ENCODE peak calls at places on chromosome 7, in six cellular contexts. E is brain microvascular endothelial cell, R is osteocyte, B is endodermal cell, Z is cardiac fibroblast, F is AG10803. J is an unnamed sample.

GRCh38 chr7:147570390-147570789 is 1020.2 kb upstream of the C7orf33 start:
- DNase-seq in E (no peak), R (no peak), B (no peak), Z (no peak), F (no peak), J (no peak)

GRCh38 chr7:105689093-105689819 is 108.0 kb upstream of the EFCAB10 start:
- DNase-seq in E (no peak), R (no peak), B (peak), Z (no peak), F (no peak), J (no peak)

GRCh38 chr7:45451636-45452035 is 122.5 kb upstream of the ADCY1 start:
- DNase-seq in E (no peak), R (no peak), B (no peak), Z (no peak), F (no peak), J (no peak)

GRCh38 chr7:154841731-154842331 is 161.1 kb downstream of the PAXIP1 start:
- DNase-seq in E (no peak), R (no peak), B (peak), Z (no peak), F (no peak), J (no peak)

GRCh38 chr7:71308105-71308504 is 176.2 kb downstream of the GALNT17 start:
- DNase-seq in E (no peak), R (no peak), B (peak), Z (no peak), F (peak), J (no peak)

GRCh38 chr7:958221-959200 is 4.0 kb upstream of the ADAP1 start:
- DNase-seq in E (no peak), R (no peak), B (no peak), Z (no peak), F (no peak), J (no peak)

GRCh38 chr7:26549281-26549943 is 257.8 kb downstream of the SNX10 start:
- DNase-seq in E (no peak), R (no peak), B (no peak), Z (no peak), F (no peak), J (no peak)

GRCh38 chr7:40490603-40490924 is 355.8 kb downstream of the SUGCT start:
- DNase-seq in E (no peak), R (no peak), B (no peak), Z (no peak), F (peak), J (no peak)

GRCh38 chr7:100972002-100972347 is 2.6 kb downstream of the MUC12 start:
- DNase-seq in E (no peak), R (no peak), B (no peak), Z (no peak), F (no peak), J (no peak)

GRCh38 chr7:31134246-31135188 is 82.4 kb downstream of the ADCYAP1R1 start:
- DNase-seq in E (peak), R (peak), B (peak), Z (peak), F (peak), J (no peak)

GRCh38 chr7:81990395-81990794 is 220.5 kb upstream of the HGF start:
- DNase-seq in E (peak), R (no peak), B (no peak), Z (peak), F (peak), J (no peak)

GRCh38 chr7:20539201-20539600 is 76.3 kb upstream of the ABCB5 start:
- DNase-seq in E (no peak), R (no peak), B (no peak), Z (no peak), F (peak), J (no peak)

GRCh38 chr7:18872344-18872743 is 245.1 kb downstream of the TWIST1 start:
- DNase-seq in E (no peak), R (no peak), B (no peak), Z (no peak), F (no peak), J (no peak)

GRCh38 chr7:95915731-95916130 is 143.4 kb downstream of the DYNC1I1 start:
- DNase-seq in E (no peak), R (no peak), B (no peak), Z (no peak), F (no peak), J (no peak)

GRCh38 chr7:114151777-114152176 is 233.0 kb upstream of the PPP1R3A start:
- DNase-seq in E (no peak), R (no peak), B (no peak), Z (no peak), F (no peak), J (no peak)

GRCh38 chr7:117045927-117046710 is 92.8 kb downstream of the ST7 start:
- DNase-seq in E (no peak), R (no peak), B (no peak), Z (no peak), F (no peak), J (no peak)

GRCh38 chr7:79923953-79924352 is 210.7 kb upstream of the GNAI1 start:
- DNase-seq in E (no peak), R (no peak), B (no peak), Z (no peak), F (no peak), J (no peak)

GRCh38 chr7:30893357-30893756 is 18.3 kb upstream of the AQP1 start:
- DNase-seq in E (peak), R (peak), B (no peak), Z (peak), F (no peak), J (no peak)

GRCh38 chr7:36109013-36109627 is 43.9 kb upstream of the EEPD1 start:
- DNase-seq in E (no peak), R (peak), B (no peak), Z (no peak), F (no peak), J (no peak)

GRCh38 chr7:151349507-151349853 is 7.9 kb downstream of the NUB1 start:
- DNase-seq in E (no peak), R (no peak), B (no peak), Z (no peak), F (no peak), J (no peak)

GRCh38 chr7:15648461-15648961 is 38.0 kb downstream of the MEOX2 start:
- DNase-seq in E (no peak), R (no peak), B (no peak), Z (no peak), F (no peak), J (no peak)

GRCh38 chr7:88092676-88092999 is 127.2 kb downstream of the SRI start:
- DNase-seq in E (no peak), R (no peak), B (no peak), Z (no peak), F (no peak), J (no peak)

GRCh38 chr7:55180821-55181542 is 162.2 kb downstream of the EGFR start:
- DNase-seq in E (no peak), R (no peak), B (no peak), Z (no peak), F (no peak), J (no peak)

GRCh38 chr7:133550145-133550544 is 297.3 kb downstream of the EXOC4 start:
- DNase-seq in E (no peak), R (no peak), B (no peak), Z (no peak), F (no peak), J (no peak)

GRCh38 chr7:150468241-150468640 is 17.8 kb downstream of the GIMAP8 start:
- DNase-seq in E (no peak), R (no peak), B (no peak), Z (no peak), F (no peak), J (no peak)

GRCh38 chr7:4549681-4550080 is 132.4 kb upstream of the FOXK1 start:
- DNase-seq in E (no peak), R (no peak), B (peak), Z (no peak), F (no peak), J (no peak)

GRCh38 chr7:144817001-144817400 is 18.9 kb downstream of the TPK1 start:
- DNase-seq in E (no peak), R (no peak), B (no peak), Z (no peak), F (no peak), J (no peak)

GRCh38 chr7:131108212-131108980 is 219.3 kb upstream of the MKLN1 start:
- DNase-seq in E (peak), R (no peak), B (no peak), Z (peak), F (peak), J (no peak)

GRCh38 chr7:155979566-155979965 is 167.3 kb upstream of the SHH start:
- DNase-seq in E (no peak), R (peak), B (peak), Z (no peak), F (no peak), J (peak)

GRCh38 chr7:118080947-118081346 is 103.0 kb upstream of the LSM8 start:
- DNase-seq in E (peak), R (no peak), B (peak), Z (peak), F (peak), J (no peak)

GRCh38 chr7:33905389-33906032 is at the start of gene BMPER:
- DNase-seq in E (no peak), R (no peak), B (peak), Z (no peak), F (peak), J (peak)

GRCh38 chr7:102264367-102264891 is 22.2 kb upstream of the SH2B2 start:
- DNase-seq in E (no peak), R (no peak), B (peak), Z (no peak), F (no peak), J (no peak)

GRCh38 chr7:111363099-111363498 is 199.2 kb downstream of the IMMP2L start:
- DNase-seq in E (peak), R (no peak), B (no peak), Z (peak), F (peak), J (no peak)

GRCh38 chr7:80884511-80885195 is 34.2 kb downstream of the SEMA3C start:
- DNase-seq in E (no peak), R (no peak), B (no peak), Z (no peak), F (peak), J (no peak)

GRCh38 chr7:154946166-154946565 is 56.8 kb downstream of the PAXIP1 start:
- DNase-seq in E (no peak), R (no peak), B (no peak), Z (no peak), F (no peak), J (no peak)

GRCh38 chr7:124188576-124188975 is 155.7 kb upstream of the TMEM229A start:
- DNase-seq in E (no peak), R (no peak), B (no peak), Z (no peak), F (no peak), J (no peak)

GRCh38 chr7:115086146-115086841 is 164.4 kb downstream of the MDFIC start:
- DNase-seq in E (no peak), R (no peak), B (no peak), Z (no peak), F (no peak), J (no peak)

GRCh38 chr7:100826546-100827329 is 585 bp downstream of the EPHB4 start:
- DNase-seq in E (peak), R (no peak), B (peak), Z (no peak), F (no peak), J (no peak)

GRCh38 chr7:265192-265997 is 24.6 kb upstream of the FOXL3 start:
- DNase-seq in E (no peak), R (no peak), B (no peak), Z (no peak), F (peak), J (no peak)

DNA sequence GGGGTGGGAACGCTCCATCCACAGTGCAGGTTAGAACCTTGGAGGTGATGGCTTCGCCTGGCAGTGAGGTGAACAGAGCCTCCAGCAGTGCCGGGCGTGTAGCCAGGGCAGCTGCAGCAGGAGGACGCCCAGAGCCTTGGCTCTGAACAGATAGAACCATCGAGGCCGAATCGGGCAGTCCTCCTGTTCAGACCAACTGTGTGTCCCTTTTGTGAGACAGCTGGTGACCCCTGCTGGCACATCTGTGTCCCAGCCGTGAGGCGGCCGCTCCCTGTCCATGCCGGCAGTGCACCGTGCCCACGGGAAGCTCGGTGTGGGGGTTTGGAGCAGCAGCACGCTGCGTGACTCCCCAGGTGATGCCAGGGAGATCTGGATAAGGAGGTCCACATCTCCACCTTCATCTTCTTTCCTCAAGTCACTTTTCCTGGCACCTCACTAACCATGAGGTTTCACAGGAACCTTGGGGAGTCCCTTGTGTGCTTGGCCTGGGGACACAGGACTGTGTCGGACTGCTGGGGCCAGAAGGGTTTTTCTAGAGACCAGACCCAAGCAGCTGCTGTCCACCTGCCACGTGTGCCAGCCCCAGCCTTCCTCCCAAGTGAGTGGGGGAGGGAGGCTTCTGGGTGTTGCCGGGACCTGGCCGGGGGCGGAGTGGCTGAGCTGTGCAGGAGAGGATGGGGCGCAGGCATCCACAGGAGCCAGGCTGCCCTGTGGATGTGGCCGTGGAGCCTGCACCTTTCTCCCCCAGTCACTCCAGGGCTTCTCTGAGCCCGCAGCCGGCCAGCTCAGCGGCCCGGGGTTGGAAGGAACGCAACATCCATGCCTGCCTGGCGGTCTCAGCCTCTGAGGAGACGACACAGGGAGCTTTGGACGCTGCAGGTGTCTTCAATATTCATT is 69.4 kb downstream of the DNAJB6 start:
- DNase-seq in E (no peak), R (no peak), B (peak), Z (peak), F (peak), J (no peak)
- TF ChIP-seq CTCF in E (peak), R (peak), B (peak), Z (peak), F (peak), J (no peak)

GRCh38 chr7:98618786-98619185 is 1.7 kb downstream of the NPTX2 start:
- DNase-seq in E (no peak), R (no peak), B (no peak), Z (peak), F (peak), J (no peak)

GRCh38 chr7:98616381-98617050 is 569 bp upstream of the NPTX2 start:
- DNase-seq in E (no peak), R (no peak), B (peak), Z (no peak), F (no peak), J (no peak)

GRCh38 chr7:98619450-98620321 is 2.6 kb downstream of the NPTX2 start:
- DNase-seq in E (no peak), R (no peak), B (peak), Z (peak), F (peak), J (no peak)

GRCh38 chr7:98617051-98617959 is at the start of gene NPTX2:
- DNase-seq in E (no peak), R (no peak), B (peak), Z (peak), F (peak), J (no peak)

GRCh38 chr7:98617960-98618418 is 904 bp downstream of the NPTX2 start:
- DNase-seq in E (no peak), R (no peak), B (peak), Z (no peak), F (no peak), J (no peak)
- TF ChIP-seq CTCF in E (no peak), R (no peak), B (no peak), Z (no peak), F (no peak), J (no peak)

GRCh38 chr7:128392446-128393327 is 17.1 kb downstream of the IMPDH1 start:
- DNase-seq in E (no peak), R (no peak), B (no peak), Z (no peak), F (no peak), J (no peak)
- TF ChIP-seq CTCF in E (no peak), R (no peak), B (no peak), Z (no peak), F (no peak), J (no peak)

DNA sequence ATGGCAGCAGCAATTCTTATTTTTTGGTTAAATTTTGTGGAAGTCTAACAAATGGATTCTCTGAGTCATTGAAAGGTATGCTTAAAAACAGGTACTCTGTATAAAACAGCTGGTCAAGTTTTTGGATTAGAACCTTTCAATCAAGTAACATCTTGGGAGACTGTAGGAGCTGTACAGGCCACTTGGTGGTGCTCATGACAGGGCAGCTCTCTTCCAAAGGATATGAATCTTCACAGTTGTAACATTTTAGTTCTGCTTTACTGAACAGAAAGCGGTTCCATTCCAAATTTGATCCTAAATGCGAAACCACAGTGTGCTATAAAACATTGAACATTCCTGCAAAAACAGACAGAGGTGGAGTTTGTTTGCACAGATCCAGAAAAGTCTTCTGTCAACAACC is 44.5 kb upstream of the AGR3 start:
- DNase-seq in E (peak), R (no peak), B (no peak), Z (peak), F (peak), J (no peak)
- TF ChIP-seq CTCF in E (peak), R (peak), B (peak), Z (peak), F (peak), J (peak)